ENCODE peak calls at places on chromosomes 4 and X, in six cellular contexts. One of them, this sample, is unnamed.

GRCh38 chr4:72767903-72768817 is 199.1 kb upstream of the ADAMTS3 start:
- DNase-seq in progenitor cell of endocrine pancreas: no peak
- DNase-seq in activated CD8-positive, alpha-beta T cell treated with anti-CD3 and anti-CD28 coated beads for 36 hours: no peak
- DNase-seq in CD4-positive, alpha-beta T cell: no peak
- DNase-seq in left lung: no peak
- DNase-seq in AG04449: no peak
- DNase-seq in this sample: no peak

GRCh38 chrX:49186125-49187027 is at the start of gene PRICKLE3:
- DNase-seq in progenitor cell of endocrine pancreas: peak
- DNase-seq in AG04449: no peak
- DNase-seq in activated CD8-positive, alpha-beta T cell treated with anti-CD3 and anti-CD28 coated beads for 36 hours: peak
- DNase-seq in CD4-positive, alpha-beta T cell: peak
- DNase-seq in left lung: peak
- DNase-seq in this sample: no peak

GRCh38 chrX:12700745-12701144 is 90.5 kb upstream of the PRPS2 start:
- DNase-seq in activated CD8-positive, alpha-beta T cell treated with anti-CD3 and anti-CD28 coated beads for 36 hours: no peak
- DNase-seq in progenitor cell of endocrine pancreas: no peak
- DNase-seq in AG04449: no peak
- DNase-seq in CD4-positive, alpha-beta T cell: no peak
- DNase-seq in left lung: no peak
- DNase-seq in this sample: no peak

GRCh38 chrX:38215141-38215540 is 5.5 kb downstream of the SRPX start:
- DNase-seq in activated CD8-positive, alpha-beta T cell treated with anti-CD3 and anti-CD28 coated beads for 36 hours: no peak
- DNase-seq in progenitor cell of endocrine pancreas: no peak
- DNase-seq in CD4-positive, alpha-beta T cell: no peak
- DNase-seq in AG04449: no peak
- DNase-seq in left lung: no peak
- DNase-seq in this sample: no peak

GRCh38 chr4:26015133-26015651 is 101.2 kb downstream of the SMIM20 start:
- DNase-seq in activated CD8-positive, alpha-beta T cell treated with anti-CD3 and anti-CD28 coated beads for 36 hours: no peak
- DNase-seq in AG04449: peak
- DNase-seq in CD4-positive, alpha-beta T cell: no peak
- DNase-seq in left lung: no peak
- DNase-seq in progenitor cell of endocrine pancreas: no peak
- DNase-seq in this sample: no peak

GRCh38 chrX:1420371-1420770 is 28.5 kb upstream of the SLC25A6 start:
- DNase-seq in progenitor cell of endocrine pancreas: no peak
- DNase-seq in AG04449: no peak
- DNase-seq in activated CD8-positive, alpha-beta T cell treated with anti-CD3 and anti-CD28 coated beads for 36 hours: no peak
- DNase-seq in left lung: no peak
- DNase-seq in CD4-positive, alpha-beta T cell: no peak
- DNase-seq in this sample: no peak

GRCh38 chrX:33041141-33041540 is 170.2 kb downstream of the DMD start:
- DNase-seq in activated CD8-positive, alpha-beta T cell treated with anti-CD3 and anti-CD28 coated beads for 36 hours: no peak
- DNase-seq in left lung: no peak
- DNase-seq in CD4-positive, alpha-beta T cell: no peak
- DNase-seq in AG04449: no peak
- DNase-seq in progenitor cell of endocrine pancreas: no peak
- DNase-seq in this sample: no peak

GRCh38 chrX:110941906-110942305 is 146.3 kb upstream of the CHRDL1 start:
- DNase-seq in left lung: no peak
- DNase-seq in CD4-positive, alpha-beta T cell: no peak
- DNase-seq in activated CD8-positive, alpha-beta T cell treated with anti-CD3 and anti-CD28 coated beads for 36 hours: no peak
- DNase-seq in AG04449: no peak
- DNase-seq in progenitor cell of endocrine pancreas: no peak
- DNase-seq in this sample: no peak

GRCh38 chr4:131052646-131053045 is 1956.7 kb downstream of the C4orf33 start:
- DNase-seq in CD4-positive, alpha-beta T cell: no peak
- DNase-seq in AG04449: no peak
- DNase-seq in left lung: no peak
- DNase-seq in activated CD8-positive, alpha-beta T cell treated with anti-CD3 and anti-CD28 coated beads for 36 hours: no peak
- DNase-seq in progenitor cell of endocrine pancreas: no peak
- DNase-seq in this sample: no peak

GRCh38 chr4:100510551-100510950 is 7.3 kb downstream of the EMCN start:
- DNase-seq in AG04449: no peak
- DNase-seq in left lung: no peak
- DNase-seq in CD4-positive, alpha-beta T cell: no peak
- DNase-seq in activated CD8-positive, alpha-beta T cell treated with anti-CD3 and anti-CD28 coated beads for 36 hours: no peak
- DNase-seq in progenitor cell of endocrine pancreas: no peak
- DNase-seq in this sample: no peak

GRCh38 chr4:25351777-25352421 is 25.2 kb upstream of the ANAPC4 start:
- DNase-seq in progenitor cell of endocrine pancreas: no peak
- DNase-seq in left lung: no peak
- DNase-seq in AG04449: peak
- DNase-seq in CD4-positive, alpha-beta T cell: no peak
- DNase-seq in activated CD8-positive, alpha-beta T cell treated with anti-CD3 and anti-CD28 coated beads for 36 hours: no peak
- DNase-seq in this sample: no peak

GRCh38 chr4:182680196-182680771 is 236.9 kb downstream of the DCTD start:
- DNase-seq in left lung: peak
- DNase-seq in activated CD8-positive, alpha-beta T cell treated with anti-CD3 and anti-CD28 coated beads for 36 hours: no peak
- DNase-seq in AG04449: no peak
- DNase-seq in CD4-positive, alpha-beta T cell: no peak
- DNase-seq in progenitor cell of endocrine pancreas: no peak
- DNase-seq in this sample: no peak

GRCh38 chrX:133648594-133648993 is 233.3 kb upstream of the GPC4 start:
- DNase-seq in progenitor cell of endocrine pancreas: no peak
- DNase-seq in AG04449: no peak
- DNase-seq in left lung: no peak
- DNase-seq in activated CD8-positive, alpha-beta T cell treated with anti-CD3 and anti-CD28 coated beads for 36 hours: no peak
- DNase-seq in CD4-positive, alpha-beta T cell: no peak
- DNase-seq in this sample: no peak

GRCh38 chr4:123025398-123025797 is 103.0 kb upstream of the NUDT6 start:
- DNase-seq in AG04449: no peak
- DNase-seq in progenitor cell of endocrine pancreas: no peak
- DNase-seq in activated CD8-positive, alpha-beta T cell treated with anti-CD3 and anti-CD28 coated beads for 36 hours: no peak
- DNase-seq in CD4-positive, alpha-beta T cell: no peak
- DNase-seq in left lung: no peak
- DNase-seq in this sample: no peak

GRCh38 chr4:26020083-26020668 is 106.2 kb downstream of the SMIM20 start:
- DNase-seq in left lung: no peak
- DNase-seq in AG04449: no peak
- DNase-seq in activated CD8-positive, alpha-beta T cell treated with anti-CD3 and anti-CD28 coated beads for 36 hours: peak
- DNase-seq in progenitor cell of endocrine pancreas: no peak
- DNase-seq in CD4-positive, alpha-beta T cell: no peak
- DNase-seq in this sample: no peak

GRCh38 chr4:83704786-83705185 is 168.9 kb downstream of the GPAT3 start:
- DNase-seq in progenitor cell of endocrine pancreas: no peak
- DNase-seq in CD4-positive, alpha-beta T cell: no peak
- DNase-seq in left lung: no peak
- DNase-seq in AG04449: no peak
- DNase-seq in activated CD8-positive, alpha-beta T cell treated with anti-CD3 and anti-CD28 coated beads for 36 hours: no peak
- DNase-seq in this sample: no peak

GRCh38 chrX:136907626-136908025 is 27.1 kb upstream of the RBMX start:
- DNase-seq in CD4-positive, alpha-beta T cell: no peak
- DNase-seq in left lung: no peak
- DNase-seq in AG04449: no peak
- DNase-seq in progenitor cell of endocrine pancreas: no peak
- DNase-seq in activated CD8-positive, alpha-beta T cell treated with anti-CD3 and anti-CD28 coated beads for 36 hours: no peak
- DNase-seq in this sample: no peak

GRCh38 chrX:2351321-2351720 is 149.5 kb downstream of the DHRSX start:
- DNase-seq in CD4-positive, alpha-beta T cell: no peak
- DNase-seq in left lung: no peak
- DNase-seq in AG04449: peak
- DNase-seq in activated CD8-positive, alpha-beta T cell treated with anti-CD3 and anti-CD28 coated beads for 36 hours: no peak
- DNase-seq in progenitor cell of endocrine pancreas: no peak
- DNase-seq in this sample: no peak

GRCh38 chr4:85084371-85085170 is 118.1 kb upstream of the WDFY3 start:
- DNase-seq in activated CD8-positive, alpha-beta T cell treated with anti-CD3 and anti-CD28 coated beads for 36 hours: peak
- DNase-seq in progenitor cell of endocrine pancreas: peak
- DNase-seq in left lung: no peak
- DNase-seq in CD4-positive, alpha-beta T cell: no peak
- DNase-seq in AG04449: peak
- DNase-seq in this sample: no peak

GRCh38 chrX:3268804-3269203 is 77.6 kb downstream of the MXRA5 start:
- DNase-seq in left lung: no peak
- DNase-seq in activated CD8-positive, alpha-beta T cell treated with anti-CD3 and anti-CD28 coated beads for 36 hours: no peak
- DNase-seq in CD4-positive, alpha-beta T cell: no peak
- DNase-seq in AG04449: no peak
- DNase-seq in progenitor cell of endocrine pancreas: no peak
- DNase-seq in this sample: no peak

GRCh38 chrX:128754130-128754529 is 701.9 kb upstream of the ACTRT1 start:
- DNase-seq in left lung: no peak
- DNase-seq in AG04449: no peak
- DNase-seq in progenitor cell of endocrine pancreas: no peak
- DNase-seq in CD4-positive, alpha-beta T cell: no peak
- DNase-seq in activated CD8-positive, alpha-beta T cell treated with anti-CD3 and anti-CD28 coated beads for 36 hours: no peak
- DNase-seq in this sample: no peak

GRCh38 chr4:184636144-184636543 is 13.1 kb downstream of the CASP3 start:
- DNase-seq in left lung: no peak
- DNase-seq in progenitor cell of endocrine pancreas: no peak
- DNase-seq in AG04449: no peak
- DNase-seq in CD4-positive, alpha-beta T cell: no peak
- DNase-seq in activated CD8-positive, alpha-beta T cell treated with anti-CD3 and anti-CD28 coated beads for 36 hours: no peak
- DNase-seq in this sample: no peak

GRCh38 chr4:180960758-180961401 is 1282.3 kb upstream of the TENM3 start:
- DNase-seq in left lung: no peak
- DNase-seq in activated CD8-positive, alpha-beta T cell treated with anti-CD3 and anti-CD28 coated beads for 36 hours: no peak
- DNase-seq in progenitor cell of endocrine pancreas: no peak
- DNase-seq in CD4-positive, alpha-beta T cell: no peak
- DNase-seq in AG04449: no peak
- DNase-seq in this sample: no peak

GRCh38 chr4:42282081-42282901 is 115.0 kb upstream of the SHISA3 start:
- DNase-seq in activated CD8-positive, alpha-beta T cell treated with anti-CD3 and anti-CD28 coated beads for 36 hours: peak
- DNase-seq in left lung: no peak
- DNase-seq in CD4-positive, alpha-beta T cell: no peak
- DNase-seq in AG04449: peak
- DNase-seq in progenitor cell of endocrine pancreas: peak
- DNase-seq in this sample: peak

GRCh38 chr4:2378408-2378807 is 40.0 kb downstream of the ZFYVE28 start:
- DNase-seq in CD4-positive, alpha-beta T cell: no peak
- DNase-seq in AG04449: no peak
- DNase-seq in activated CD8-positive, alpha-beta T cell treated with anti-CD3 and anti-CD28 coated beads for 36 hours: no peak
- DNase-seq in progenitor cell of endocrine pancreas: no peak
- DNase-seq in left lung: no peak
- DNase-seq in this sample: no peak

GRCh38 chr4:57405359-57405758 is 295.2 kb upstream of the IGFBP7 start:
- DNase-seq in progenitor cell of endocrine pancreas: no peak
- DNase-seq in CD4-positive, alpha-beta T cell: no peak
- DNase-seq in activated CD8-positive, alpha-beta T cell treated with anti-CD3 and anti-CD28 coated beads for 36 hours: no peak
- DNase-seq in left lung: no peak
- DNase-seq in AG04449: peak
- DNase-seq in this sample: no peak

DNA sequence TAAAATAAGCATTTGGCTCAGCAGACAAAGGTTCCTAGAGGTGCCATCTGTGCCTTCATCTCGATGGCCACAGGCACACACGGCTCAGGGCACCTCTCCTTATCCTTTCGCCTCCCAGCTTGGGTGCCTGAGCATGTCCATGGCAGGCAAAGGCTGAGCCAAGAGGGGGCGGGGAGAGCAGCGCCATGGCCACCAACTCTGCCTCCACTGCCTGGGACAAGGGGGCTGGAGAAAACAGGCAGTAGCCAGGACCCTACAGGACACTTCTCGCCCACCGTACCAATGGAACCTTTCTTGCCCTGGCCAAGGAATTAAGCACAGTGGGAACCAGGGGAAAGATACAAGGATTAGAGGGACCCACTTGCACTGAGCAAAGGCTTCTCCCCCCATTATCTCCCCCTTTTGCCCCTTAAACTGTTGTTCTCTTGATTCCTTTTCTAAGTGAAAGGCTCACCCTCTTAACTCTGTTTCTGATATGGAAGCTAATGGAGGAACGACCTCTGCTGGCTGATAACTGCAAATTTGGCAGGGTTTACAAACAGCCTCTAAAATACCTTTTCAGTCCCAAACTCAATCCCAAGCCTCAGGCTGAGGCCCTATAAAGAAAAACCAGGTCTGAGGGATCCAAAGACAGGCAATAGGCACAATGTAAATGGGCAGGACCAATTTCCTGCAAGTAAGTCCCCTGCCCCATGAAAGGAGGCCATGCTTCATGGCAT is 335.2 kb downstream of the ADAM29 start:
- DNase-seq in AG04449: no peak
- DNase-seq in progenitor cell of endocrine pancreas: no peak
- DNase-seq in left lung: peak
- DNase-seq in CD4-positive, alpha-beta T cell: no peak
- DNase-seq in activated CD8-positive, alpha-beta T cell treated with anti-CD3 and anti-CD28 coated beads for 36 hours: no peak
- DNase-seq in this sample: no peak
- TF ChIP-seq CTCF in AG04449: no peak
- TF ChIP-seq CTCF in progenitor cell of endocrine pancreas: peak
- TF ChIP-seq CTCF in left lung: no peak
- TF ChIP-seq CTCF in CD4-positive, alpha-beta T cell: no peak
- TF ChIP-seq CTCF in activated CD8-positive, alpha-beta T cell treated with anti-CD3 and anti-CD28 coated beads for 36 hours: no peak
- TF ChIP-seq CTCF in this sample: no peak

DNA sequence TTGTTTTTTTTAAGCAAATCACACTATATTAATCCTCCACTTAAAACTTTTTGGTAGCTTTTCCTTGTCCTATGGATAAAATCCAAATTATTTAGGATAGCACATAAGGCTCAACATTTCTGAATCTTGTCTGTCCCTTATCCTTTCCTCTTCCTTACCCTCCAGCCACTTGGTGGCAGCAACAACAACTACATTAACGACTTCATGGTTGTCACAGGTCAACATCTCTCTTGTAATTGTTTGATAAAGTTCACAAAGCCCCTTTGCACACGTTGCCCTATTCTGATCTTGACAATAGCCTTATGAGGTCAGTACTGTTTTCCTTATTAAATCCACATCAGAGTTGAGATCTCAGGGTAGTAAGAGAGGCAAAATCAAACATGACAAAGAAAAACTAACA is 269.0 kb upstream of the PABPC4L start:
- DNase-seq in activated CD8-positive, alpha-beta T cell treated with anti-CD3 and anti-CD28 coated beads for 36 hours: no peak
- DNase-seq in left lung: no peak
- DNase-seq in CD4-positive, alpha-beta T cell: no peak
- DNase-seq in progenitor cell of endocrine pancreas: no peak
- DNase-seq in AG04449: no peak
- DNase-seq in this sample: no peak
- TF ChIP-seq CTCF in activated CD8-positive, alpha-beta T cell treated with anti-CD3 and anti-CD28 coated beads for 36 hours: no peak
- TF ChIP-seq CTCF in left lung: no peak
- TF ChIP-seq CTCF in CD4-positive, alpha-beta T cell: no peak
- TF ChIP-seq CTCF in progenitor cell of endocrine pancreas: peak
- TF ChIP-seq CTCF in AG04449: no peak
- TF ChIP-seq CTCF in this sample: no peak

DNA sequence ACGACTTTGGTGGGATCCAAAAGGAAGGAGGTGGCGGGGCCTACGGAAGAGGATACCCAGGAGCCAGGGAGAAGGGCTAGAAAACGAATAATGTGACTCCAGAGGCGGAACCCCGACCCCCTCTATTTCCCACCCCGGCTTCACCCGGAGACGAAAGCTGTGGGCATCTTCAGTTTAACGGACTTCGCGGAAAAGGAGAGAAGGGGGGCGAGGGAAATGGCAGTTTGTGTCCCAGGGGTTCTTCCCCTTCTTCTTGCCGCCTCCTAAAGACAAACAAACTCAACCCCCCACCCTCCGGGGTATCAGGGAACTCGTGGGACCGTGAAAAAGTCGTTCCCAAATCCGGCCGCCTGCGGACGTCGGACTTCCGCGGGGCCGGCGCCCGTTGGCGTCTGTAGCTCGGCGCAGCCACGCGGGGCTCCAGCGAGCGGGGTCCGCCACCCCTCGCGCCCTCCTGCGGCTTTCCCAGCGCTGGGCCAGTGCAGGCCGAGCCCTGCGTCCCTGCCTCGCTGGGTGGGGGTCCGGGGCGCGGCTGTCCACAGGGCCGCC is 3.6 kb upstream of the LEF1 start:
- DNase-seq in left lung: peak
- DNase-seq in AG04449: no peak
- DNase-seq in activated CD8-positive, alpha-beta T cell treated with anti-CD3 and anti-CD28 coated beads for 36 hours: peak
- DNase-seq in CD4-positive, alpha-beta T cell: peak
- DNase-seq in progenitor cell of endocrine pancreas: peak
- DNase-seq in this sample: peak
- TF ChIP-seq CTCF in left lung: no peak
- TF ChIP-seq CTCF in AG04449: no peak
- TF ChIP-seq CTCF in activated CD8-positive, alpha-beta T cell treated with anti-CD3 and anti-CD28 coated beads for 36 hours: peak
- TF ChIP-seq CTCF in CD4-positive, alpha-beta T cell: peak
- TF ChIP-seq CTCF in progenitor cell of endocrine pancreas: peak
- TF ChIP-seq CTCF in this sample: no peak

GRCh38 chr4:113328514-113328913 is 279.1 kb downstream of the ANK2 start:
- DNase-seq in left lung: no peak
- DNase-seq in activated CD8-positive, alpha-beta T cell treated with anti-CD3 and anti-CD28 coated beads for 36 hours: peak
- DNase-seq in AG04449: no peak
- DNase-seq in progenitor cell of endocrine pancreas: no peak
- DNase-seq in CD4-positive, alpha-beta T cell: no peak
- DNase-seq in this sample: no peak
- TF ChIP-seq CTCF in left lung: no peak
- TF ChIP-seq CTCF in activated CD8-positive, alpha-beta T cell treated with anti-CD3 and anti-CD28 coated beads for 36 hours: peak
- TF ChIP-seq CTCF in AG04449: peak
- TF ChIP-seq CTCF in progenitor cell of endocrine pancreas: peak
- TF ChIP-seq CTCF in CD4-positive, alpha-beta T cell: no peak
- TF ChIP-seq CTCF in this sample: no peak

This sample was measured in mesothelial cell of epicardium.